ENCODE peak calls at places on chromosome 21, in eight cellular contexts. B is ovary, P is breast epithelium, W is upper lobe of right lung, U is left ventricle myocardium inferior, X is GM23338, O is HepG2, S is tibial artery. I is an unnamed sample. For H3K4me1, the result is how much of the 10 kb centered on the place peaks cover.

GRCh38 chr21:27418338-27418737 is 451.4 kb upstream of the ADAMTS5 start:
- DNase-seq in U (no peak), B (no peak), X (no peak), W (no peak), S (no peak), O (no peak), P (no peak), I (no peak)

GRCh38 chr21:30984897-30985296 is 53.4 kb downstream of the KRTAP19-8 start:
- DNase-seq in S (no peak), P (no peak), U (no peak), O (no peak), B (no peak), X (no peak), W (no peak), I (no peak)

GRCh38 chr21:37073417-37074194 is 552 bp downstream of the TTC3 start:
- DNase-seq in X (no peak), O (no peak), W (peak), B (peak), S (no peak), U (peak), P (peak), I (peak)

GRCh38 chr21:32386195-32386870 is 6.5 kb downstream of the URB1 start:
- DNase-seq in W (no peak), O (no peak), P (no peak), B (no peak), X (no peak), S (no peak), U (peak), I (no peak)

GRCh38 chr21:33314096-33314495 is 10.7 kb upstream of the IFNAR1 start:
- DNase-seq in P (no peak), X (no peak), W (no peak), B (no peak), S (no peak), U (no peak), O (no peak), I (no peak)

GRCh38 chr21:30216041-30216723 is at the start of gene CLDN8:
- DNase-seq in P (no peak), B (no peak), X (no peak), O (no peak), S (no peak), U (no peak), W (no peak), I (no peak)

GRCh38 chr21:36639769-36640168 is 59.1 kb upstream of the SIM2 start:
- DNase-seq in W (no peak), U (no peak), B (no peak), X (no peak), P (no peak), S (no peak), O (no peak), I (no peak)

GRCh38 chr21:36727886-36728285 is 29.0 kb downstream of the SIM2 start:
- DNase-seq in W (peak), X (peak), P (no peak), B (no peak), U (no peak), S (no peak), O (no peak), I (no peak)

GRCh38 chr21:42671778-42672593 is 18.6 kb downstream of the PDE9A start:
- DNase-seq in X (no peak), O (peak), S (no peak), B (no peak), W (no peak), P (no peak), U (no peak), I (no peak)

GRCh38 chr21:34154878-34155277 is 81.5 kb downstream of the MRPS6 start:
- DNase-seq in O (no peak), B (no peak), U (no peak), P (no peak), W (no peak), X (no peak), S (no peak), I (no peak)

GRCh38 chr21:34543017-34543416 is 31.0 kb upstream of the KCNE1 start:
- DNase-seq in B (no peak), X (no peak), U (no peak), O (no peak), P (no peak), S (no peak), W (no peak), I (no peak)

GRCh38 chr21:31479222-31479621 is 135.2 kb upstream of the TIAM1 start:
- DNase-seq in U (no peak), O (no peak), P (no peak), W (no peak), S (no peak), X (no peak), B (no peak), I (no peak)

GRCh38 chr21:35988396-35989140 is 71.8 kb downstream of the SETD4 start:
- DNase-seq in W (no peak), X (no peak), B (no peak), O (no peak), U (no peak), S (no peak), P (no peak), I (no peak)

GRCh38 chr21:36125513-36126121 is 9.3 kb upstream of the CBR3 start:
- DNase-seq in B (peak), W (peak), X (peak), O (peak), U (peak), S (peak), P (no peak), I (peak)

GRCh38 chr21:24188511-24188910 is 1418.8 kb downstream of the MRPL39 start:
- DNase-seq in X (no peak), W (no peak), P (no peak), U (no peak), S (no peak), B (no peak), O (no peak), I (no peak)

GRCh38 chr21:32624726-32625125 is 12.5 kb upstream of the CFAP298 start:
- DNase-seq in S (no peak), O (no peak), U (no peak), P (no peak), B (no peak), W (no peak), X (no peak), I (no peak)

GRCh38 chr21:29064850-29065481 is 8.5 kb downstream of the CCT8 start:
- DNase-seq in P (no peak), O (no peak), B (no peak), W (no peak), U (no peak), S (no peak), X (no peak), I (no peak)

GRCh38 chr21:40386301-40386911 is 460.6 kb downstream of the DSCAM start:
- DNase-seq in W (peak), U (peak), X (peak), S (peak), B (no peak), O (no peak), P (peak), I (peak)

GRCh38 chr21:32298658-32299081 is at the start of gene MRAP:
- DNase-seq in W (no peak), X (no peak), S (no peak), P (no peak), O (no peak), U (no peak), B (no peak), I (no peak)

GRCh38 chr21:36544545-36544944 is 64.6 kb upstream of the CLDN14 start:
- DNase-seq in W (no peak), O (no peak), P (no peak), S (no peak), U (no peak), B (no peak), X (no peak), I (no peak)

GRCh38 chr21:34910396-34910795 is 138.7 kb downstream of the RUNX1 start:
- DNase-seq in U (no peak), P (no peak), B (no peak), S (no peak), O (peak), W (peak), X (no peak), I (no peak)

GRCh38 chr21:33981341-33982101 is 65.9 kb upstream of the ATP5PO start:
- DNase-seq in U (no peak), S (peak), B (no peak), X (no peak), O (no peak), W (no peak), P (no peak), I (no peak)

GRCh38 chr21:42580076-42580792 is 66.6 kb downstream of the SLC37A1 start:
- DNase-seq in O (no peak), X (no peak), P (peak), U (no peak), W (no peak), S (no peak), B (no peak), I (no peak)

GRCh38 chr21:27298465-27298864 is 331.6 kb upstream of the ADAMTS5 start:
- DNase-seq in W (no peak), S (no peak), P (no peak), X (no peak), O (no peak), U (no peak), B (no peak), I (no peak)

GRCh38 chr21:37338671-37339526 is 27.7 kb upstream of the DYRK1A start:
- DNase-seq in S (no peak), W (no peak), P (no peak), U (peak), O (peak), X (no peak), B (peak), I (peak)

GRCh38 chr21:37647781-37648180 is 268.5 kb downstream of the KCNJ6 start:
- DNase-seq in W (no peak), X (no peak), B (no peak), S (no peak), P (no peak), U (no peak), O (no peak), I (no peak)

GRCh38 chr21:14012409-14012808 is 198.3 kb downstream of the LIPI start:
- DNase-seq in U (no peak), O (no peak), B (peak), W (no peak), P (no peak), S (no peak), X (no peak), I (no peak)

GRCh38 chr21:42833859-42834729 is 45.2 kb downstream of the WDR4 start:
- DNase-seq in W (peak), B (no peak), S (no peak), O (no peak), P (peak), X (no peak), U (no peak), I (no peak)

GRCh38 chr21:33820371-33820770 is 95.2 kb downstream of the ATP5PO start:
- DNase-seq in P (no peak), O (no peak), W (no peak), X (no peak), U (no peak), B (no peak), S (no peak), I (no peak)

GRCh38 chr21:36547464-36547863 is 67.5 kb upstream of the CLDN14 start:
- DNase-seq in O (no peak), W (no peak), X (no peak), B (no peak), U (no peak), S (no peak), P (no peak), I (no peak)

GRCh38 chr21:25080706-25081495 is 526.4 kb downstream of the MRPL39 start:
- DNase-seq in S (no peak), P (no peak), X (no peak), O (no peak), U (no peak), W (no peak), B (no peak), I (no peak)

GRCh38 chr21:37496972-37497371 is 130.4 kb downstream of the DYRK1A start:
- DNase-seq in O (no peak), P (no peak), S (no peak), B (no peak), X (peak), U (no peak), W (no peak), I (no peak)

GRCh38 chr21:33419538-33420123 is 16.4 kb downstream of the IFNGR2 start:
- DNase-seq in O (no peak), U (no peak), X (no peak), B (peak), S (peak), W (no peak), P (no peak), I (no peak)

DNA sequence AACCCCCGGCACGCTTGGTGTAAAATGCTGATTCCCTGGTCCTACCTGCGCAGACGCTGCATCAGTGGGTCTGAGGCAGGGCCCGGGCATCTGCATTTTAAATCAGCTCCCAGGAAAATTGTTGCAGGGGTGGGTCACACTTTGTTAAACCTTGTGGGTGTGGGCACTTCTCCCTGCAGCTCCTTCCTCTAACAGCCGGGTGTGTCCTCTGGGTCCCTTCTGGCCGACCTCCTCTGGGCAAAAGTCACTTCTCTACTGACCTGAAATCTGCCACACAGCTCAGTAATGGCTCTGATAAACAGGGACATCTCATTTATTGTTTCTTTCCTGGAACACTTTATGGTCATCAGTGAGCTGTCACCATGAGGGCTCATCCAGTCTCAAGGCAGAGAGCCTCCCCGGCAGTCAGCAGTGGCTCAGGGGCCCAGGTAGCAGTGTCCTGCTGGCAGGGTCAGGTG is 52.8 kb upstream of the TMPRSS2 start:
- DNase-seq in U (no peak), B (no peak), S (no peak), W (no peak), P (no peak), X (no peak), O (no peak), I (no peak)
- H3K27ac ChIP-seq in U (no peak), B (no peak), S (no peak), W (no peak), P (no peak), X (no peak), O (no peak), I (no peak)

GRCh38 chr21:44489962-44490361 is 34.7 kb downstream of the LRRC3 start:
- DNase-seq in U (no peak), S (no peak), B (no peak), O (no peak), P (no peak), X (peak), W (no peak), I (no peak)
- TF ChIP-seq CTCF in U (no peak), S (no peak), B (no peak), O (peak), P (no peak), X (peak), W (no peak), I (no peak)

DNA sequence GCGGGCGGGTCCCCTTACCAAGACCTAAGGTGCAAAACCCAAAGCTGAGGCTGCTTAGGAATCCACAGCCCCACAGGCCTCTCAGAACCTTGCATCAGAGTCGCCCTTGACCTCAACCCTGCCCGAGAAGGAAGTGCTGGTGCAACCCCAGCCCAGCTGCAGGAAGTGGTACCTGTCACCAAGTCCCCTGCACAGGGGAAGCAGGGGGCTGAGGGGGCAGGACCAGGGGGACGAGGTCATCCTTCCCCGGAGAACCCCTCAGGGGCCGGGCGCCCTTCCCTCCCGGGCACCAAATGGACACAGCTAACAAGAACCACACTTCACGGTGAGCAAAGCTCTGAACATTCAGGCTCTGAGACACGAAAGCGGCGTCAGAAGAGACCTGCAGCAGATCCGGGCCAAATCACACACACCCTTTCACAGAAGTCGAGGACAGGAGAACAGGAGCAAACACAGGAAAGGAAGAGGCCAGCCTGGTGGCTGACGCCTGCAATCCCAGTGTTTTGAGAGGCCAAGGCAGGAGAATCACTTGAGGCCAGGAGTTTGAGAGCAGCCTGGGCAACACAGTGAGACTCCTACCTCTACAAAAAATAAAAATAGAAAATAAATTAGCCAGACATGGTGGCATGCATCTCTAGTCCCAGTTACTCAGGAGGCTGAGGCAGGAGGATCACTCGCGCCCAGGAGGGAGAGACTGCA is 6.4 kb downstream of the ITGB2 start:
- DNase-seq in W (peak), X (no peak), S (no peak), P (no peak), U (peak), B (no peak), O (peak), I (no peak)
- H3K4me1 ChIP-seq in W (half or more), X (under half), S (under half), P (under half), U (under half), B (under half), O (half or more), I (under half)

DNA sequence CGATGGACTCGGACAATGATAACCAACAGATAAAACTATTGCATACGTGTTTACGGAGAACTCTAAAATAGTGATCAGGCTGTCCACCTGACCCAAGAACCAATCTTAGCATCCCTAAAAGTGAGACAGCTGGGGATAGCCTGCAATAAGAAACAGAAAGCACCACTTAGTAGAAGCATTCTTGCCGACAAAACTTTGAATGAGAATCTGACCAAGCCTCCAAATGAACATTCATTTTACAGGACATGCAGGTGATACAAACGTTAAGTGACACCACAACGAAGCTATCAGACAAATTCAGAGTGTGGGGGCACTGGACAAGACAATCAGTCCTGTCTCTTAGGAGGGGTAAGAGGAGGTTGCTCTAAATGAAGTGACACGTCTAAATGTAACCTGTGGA is 1.2 kb downstream of the PSMG1 start:
- DNase-seq in O (no peak), S (no peak), X (no peak), U (no peak), W (no peak), P (no peak), B (no peak), I (no peak)
- H3K27ac ChIP-seq in O (peak), S (no peak), X (no peak), U (no peak), W (no peak), P (no peak), B (no peak), I (no peak)

DNA sequence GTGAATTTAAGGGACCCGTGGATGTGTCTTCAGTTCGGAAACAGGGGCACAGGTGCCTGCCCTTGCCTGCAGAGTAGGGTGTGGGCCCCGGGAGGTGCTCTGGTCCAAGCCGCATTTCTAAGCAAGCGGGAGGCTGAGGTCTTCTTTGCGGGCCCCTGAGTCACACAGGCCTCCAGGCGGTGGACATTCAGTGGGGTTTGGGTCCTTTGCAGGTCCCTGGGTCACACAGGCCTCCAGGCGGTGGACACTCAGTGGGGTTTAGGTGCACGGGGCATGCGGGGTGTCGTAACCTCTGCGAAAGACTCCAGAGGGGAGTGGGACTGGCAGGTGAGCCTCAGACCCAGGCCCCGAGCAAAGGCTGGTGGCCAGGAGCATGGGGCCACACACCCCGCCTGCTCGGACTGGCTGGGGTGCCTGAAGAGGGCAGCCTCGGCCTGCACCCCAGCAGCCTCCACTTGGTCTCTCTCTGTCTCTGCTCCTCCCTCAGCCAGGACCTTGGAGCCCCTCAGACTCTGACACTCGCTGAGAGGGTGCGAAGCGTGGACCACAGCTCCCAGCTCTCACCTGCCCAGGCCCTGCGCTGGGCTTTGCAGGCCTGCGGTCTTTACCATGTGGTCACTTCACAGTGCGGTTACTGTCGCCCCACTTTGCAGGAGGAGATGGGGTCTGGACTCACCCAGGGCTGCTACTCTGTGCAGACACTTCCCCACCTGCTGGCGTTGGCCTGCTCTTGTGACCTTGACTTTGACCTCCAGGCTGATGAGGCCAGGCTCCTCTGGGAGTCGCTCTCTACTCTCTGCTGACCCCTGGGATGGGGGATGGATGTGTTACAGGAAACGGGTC is 6.0 kb upstream of the AGPAT3 start:
- DNase-seq in X (peak), U (no peak), P (no peak), O (peak), B (no peak), S (no peak), W (no peak), I (peak)
- TF ChIP-seq CTCF in X (peak), U (no peak), P (no peak), O (peak), B (no peak), S (no peak), W (no peak), I (no peak)

GRCh38 chr21:15775291-15775690 is 45.5 kb downstream of the USP25 start:
- DNase-seq in P (no peak), B (no peak), W (no peak), O (no peak), X (peak), U (no peak), S (no peak), I (no peak)
- H3K4me1 ChIP-seq in P (under half), B (under half), W (under half), O (under half), X (under half), U (under half), S (under half), I (under half)

GRCh38 chr21:26100573-26100972 is 70.0 kb downstream of the APP start:
- DNase-seq in S (no peak), X (no peak), O (no peak), P (no peak), B (no peak), W (no peak), U (no peak), I (no peak)

GRCh38 chr21:26096972-26097371 is 73.6 kb downstream of the APP start:
- DNase-seq in U (no peak), S (no peak), W (no peak), P (no peak), O (no peak), B (no peak), X (no peak), I (no peak)

GRCh38 chr21:26098758-26099157 is 71.8 kb downstream of the APP start:
- DNase-seq in O (no peak), W (no peak), S (no peak), U (no peak), X (peak), B (no peak), P (no peak), I (no peak)

GRCh38 chr21:26097475-26097874 is 73.1 kb downstream of the APP start:
- DNase-seq in S (no peak), W (no peak), P (no peak), X (no peak), O (no peak), U (no peak), B (no peak), I (no peak)

GRCh38 chr21:26099610-26100219 is 70.9 kb downstream of the APP start:
- DNase-seq in U (no peak), B (no peak), P (no peak), X (no peak), S (no peak), W (no peak), O (no peak), I (no peak)
- H3K27ac ChIP-seq in U (no peak), B (no peak), P (no peak), X (peak), S (no peak), W (no peak), O (no peak), I (no peak)

GRCh38 chr21:45945066-45945867 is 36.3 kb upstream of the COL6A1 start:
- DNase-seq in P (peak), S (no peak), W (no peak), X (no peak), O (no peak), B (no peak), U (no peak), I (no peak)

GRCh38 chr21:45945868-45946210 is 35.7 kb upstream of the COL6A1 start:
- DNase-seq in W (no peak), O (no peak), B (no peak), U (no peak), P (peak), S (no peak), X (no peak), I (no peak)

GRCh38 chr21:45948576-45949141 is 32.9 kb upstream of the COL6A1 start:
- DNase-seq in P (no peak), W (no peak), X (peak), O (no peak), U (no peak), S (no peak), B (no peak), I (no peak)

GRCh38 chr21:45947716-45948255 is 33.8 kb upstream of the COL6A1 start:
- DNase-seq in X (no peak), U (no peak), P (no peak), S (no peak), O (no peak), W (no peak), B (no peak), I (no peak)

GRCh38 chr21:45947296-45947695 is 34.3 kb upstream of the COL6A1 start:
- DNase-seq in B (no peak), W (no peak), O (no peak), X (no peak), S (no peak), P (peak), U (no peak), I (no peak)
- TF ChIP-seq CTCF in B (no peak), W (no peak), O (no peak), X (no peak), S (no peak), P (no peak), U (no peak), I (no peak)

I was measured in pancreas.